ENCODE peak calls at places on chromosomes 16 and 17, in nine cellular contexts. E is stimulated activated CD8-positive, alpha-beta memory T cell treated with anti-CD3 and anti-CD28 coated beads, Interleukin-4, amount 100 ng/mL, for 1 hour; G is activated CD4-positive, alpha-beta T cell treated with anti-CD3 and anti-CD28 coated beads, Interleukin-2, amount 50 U/mL, for 24 hours; U is fibroblast of mammary gland; V is lower leg skin; O is H7; X is T-cell; D is CD8-positive, alpha-beta T cell; F is left cardiac atrium. J is an unnamed sample.

GRCh38 chr16:74480150-74481029 is 59.1 kb upstream of the CLEC18B start:
- DNase-seq in E (no peak), V (peak; percentile 78), X (no peak), F (peak; percentile 43), G (no peak), U (peak; percentile 60), D (no peak), O (no peak), J (no peak)

GRCh38 chr17:9658593-9659211 is 13.4 kb downstream of the USP43 start:
- DNase-seq in O (no peak), D (no peak), G (no peak), X (no peak), F (no peak), V (no peak), U (peak; percentile 85), E (no peak), J (no peak)

GRCh38 chr17:32755045-32755805 is 121.7 kb downstream of the MYO1D start:
- DNase-seq in X (no peak), U (peak; percentile 77), F (no peak), E (no peak), G (no peak), V (no peak), O (peak; percentile 9), D (no peak), J (peak; percentile 54)

GRCh38 chr17:72071330-72071729 is 49.5 kb upstream of the SOX9 start:
- DNase-seq in D (no peak), G (no peak), E (no peak), V (no peak), F (no peak), X (no peak), O (no peak), U (no peak), J (no peak)

GRCh38 chr17:4948997-4949320 is 629 bp upstream of the PFN1 start:
- DNase-seq in E (no peak), X (peak; percentile 55), U (peak; percentile 85), G (peak; percentile 63), D (peak; percentile 44), V (peak; percentile 70), F (peak; percentile 87), O (no peak), J (peak; percentile 82)

GRCh38 chr17:41390411-41390938 is 6.9 kb downstream of the KRT31 start:
- DNase-seq in X (no peak), F (no peak), E (no peak), U (no peak), D (no peak), O (no peak), G (no peak), V (no peak), J (no peak)

GRCh38 chr17:34300652-34301390 is 15.3 kb downstream of the CCL11 start:
- DNase-seq in O (no peak), U (peak; percentile 80), D (no peak), V (no peak), E (no peak), X (no peak), G (no peak), F (no peak), J (no peak)

GRCh38 chr16:21598676-21599157 is 660 bp upstream of the METTL9 start:
- DNase-seq in V (peak; percentile 21), U (no peak), X (no peak), G (no peak), D (no peak), O (peak; percentile 43), E (no peak), F (no peak), J (no peak)

GRCh38 chr17:49987681-49988441 is 7.2 kb downstream of the DLX3 start:
- DNase-seq in U (no peak), G (no peak), X (no peak), E (no peak), O (peak; percentile 77), V (no peak), D (no peak), F (no peak), J (no peak)

GRCh38 chr16:9039208-9039607 is 52.2 kb upstream of the HAPSTR1 start:
- DNase-seq in X (no peak), D (no peak), G (no peak), V (no peak), O (no peak), F (no peak), E (no peak), U (peak; percentile 52), J (no peak)

GRCh38 chr17:62966426-62967110 is 533 bp downstream of the TANC2 start:
- DNase-seq in V (peak; percentile 16), O (peak; percentile 64), U (peak; percentile 38), E (no peak), D (peak; percentile 48), F (peak; percentile 73), G (no peak), X (peak; percentile 52), J (peak; percentile 5)

GRCh38 chr17:64209356-64209941 is 53.6 kb downstream of the TEX2 start:
- DNase-seq in X (no peak), F (no peak), V (no peak), E (no peak), G (no peak), D (no peak), U (no peak), O (no peak), J (no peak)

GRCh38 chr16:50371936-50372595 is 3.3 kb upstream of the BRD7 start:
- DNase-seq in O (no peak), U (no peak), G (no peak), F (no peak), V (no peak), X (no peak), E (no peak), D (no peak), J (no peak)